ENCODE peak calls at places on chromosomes 1 and 21, in six cellular contexts. X, J, Y, D, I and Q are unnamed samples.

GRCh38 chr21:42392731-42393442 is 3.0 kb downstream of the TMPRSS3 start:
- DNase-seq in J (no peak), D (no peak), I (peak), Y (no peak), X (no peak), Q (no peak)

GRCh38 chr1:7280257-7280656 is 490.8 kb upstream of the VAMP3 start:
- DNase-seq in Y (no peak), X (no peak), J (no peak), D (no peak), I (no peak), Q (no peak)

GRCh38 chr1:183310753-183311465 is 107.3 kb downstream of the NMNAT2 start:
- DNase-seq in Y (no peak), X (no peak), J (no peak), I (peak), D (no peak), Q (peak)

GRCh38 chr1:21257431-21258135 is 32.7 kb downstream of the ECE1 start:
- DNase-seq in X (no peak), I (no peak), D (no peak), J (no peak), Y (no peak), Q (no peak)

GRCh38 chr1:54355931-54356679 is 50.1 kb downstream of the SSBP3 start:
- DNase-seq in J (no peak), X (no peak), Y (no peak), D (no peak), I (no peak), Q (no peak)

GRCh38 chr1:220527279-220528048 is 472 bp upstream of the MARK1 start:
- DNase-seq in D (no peak), Y (no peak), I (peak), J (peak), X (peak), Q (peak)

GRCh38 chr1:110927484-110928075 is 36.1 kb downstream of the LRIF1 start:
- DNase-seq in X (no peak), I (peak), J (peak), D (no peak), Y (peak), Q (no peak)

GRCh38 chr1:221263831-221264767 is 384.9 kb downstream of the HLX start:
- DNase-seq in J (peak), X (peak), I (peak), D (peak), Y (peak), Q (peak)

GRCh38 chr1:58722414-58722813 is 22.6 kb upstream of the MYSM1 start:
- DNase-seq in X (no peak), D (no peak), Y (peak), J (no peak), I (no peak), Q (no peak)

GRCh38 chr1:58724483-58724882 is 24.6 kb upstream of the MYSM1 start:
- DNase-seq in Y (no peak), J (no peak), I (no peak), D (no peak), X (no peak), Q (no peak)

GRCh38 chr1:58727363-58727762 is 27.5 kb upstream of the MYSM1 start:
- DNase-seq in X (no peak), D (no peak), I (peak), Y (peak), J (no peak), Q (peak)

GRCh38 chr1:58722967-58723366 is 23.1 kb upstream of the MYSM1 start:
- DNase-seq in I (no peak), X (no peak), Y (no peak), J (no peak), D (no peak), Q (peak)

DNA sequence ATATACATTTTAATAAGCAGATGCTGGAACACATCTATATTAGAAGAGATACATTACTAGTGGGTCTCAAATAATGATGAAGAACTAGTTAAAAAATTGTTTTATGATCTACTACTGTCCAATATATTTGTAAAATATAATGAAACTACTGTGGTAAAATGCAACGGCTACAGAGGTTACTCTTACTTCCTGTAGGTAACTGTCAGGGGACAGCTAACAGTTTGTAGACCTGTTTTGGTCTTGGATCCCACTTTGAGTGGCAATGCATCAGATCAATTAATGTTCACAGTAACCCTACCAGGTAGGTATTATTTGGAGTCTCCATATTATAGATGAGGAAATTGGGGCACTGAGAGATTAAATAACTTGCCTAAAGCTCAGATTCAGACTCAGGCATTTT is 26.7 kb upstream of the MYSM1 start:
- DNase-seq in D (no peak), Y (no peak), X (no peak), J (no peak), I (no peak), Q (no peak)
- H3K14ac ChIP-seq in D (no peak), Y (peak), X (no peak), J (no peak), I (no peak), Q (no peak)

DNA sequence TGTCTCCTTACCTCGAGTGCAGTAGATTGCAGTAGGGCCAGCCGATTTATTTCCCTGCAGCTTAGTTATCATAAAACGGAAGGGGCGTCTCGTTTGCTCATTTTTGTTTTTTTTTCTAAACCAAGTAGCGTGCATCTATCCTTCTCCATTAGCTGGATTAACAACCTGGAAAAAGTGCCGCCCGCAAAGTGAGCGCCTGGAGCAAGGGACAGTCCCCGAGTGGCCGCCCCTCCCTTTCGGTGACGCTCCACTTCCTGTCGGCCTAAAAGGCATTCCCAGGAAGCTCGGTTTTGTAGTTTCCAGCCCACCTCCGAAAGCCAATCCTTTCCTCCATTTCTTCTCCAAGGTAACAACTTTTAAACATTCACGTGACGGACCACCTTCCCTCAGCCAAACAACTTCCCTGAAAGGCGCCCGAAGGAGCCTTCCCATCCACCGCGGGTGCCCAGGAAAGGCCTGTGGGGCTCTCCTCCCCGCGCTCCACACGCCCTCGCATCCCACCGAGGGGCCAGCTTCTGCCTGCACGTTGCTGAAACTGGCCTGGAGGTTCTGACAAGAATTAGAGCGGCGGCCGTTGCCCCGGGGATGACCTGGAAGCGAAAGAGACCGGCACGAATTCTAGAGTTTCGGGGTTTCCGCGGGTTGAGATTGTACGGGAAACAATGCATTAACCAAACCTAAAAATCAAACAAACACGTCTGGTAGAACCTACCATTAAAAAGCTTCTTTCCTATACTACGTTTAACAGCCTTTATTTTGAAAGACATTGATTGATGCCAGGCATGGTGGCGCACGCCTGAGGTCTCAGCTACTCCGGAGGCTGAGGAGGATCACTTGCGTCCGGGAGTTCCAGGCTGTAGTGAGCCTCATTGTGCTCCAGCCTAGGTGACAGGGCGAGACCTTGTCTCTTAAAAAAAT is at the start of gene EXTL2:
- DNase-seq in D (peak), I (peak), Y (peak), J (peak), X (peak), Q (peak)
- H2BK5ac ChIP-seq in D (peak), I (peak), Y (peak), J (no peak), X (no peak), Q (peak)

DNA sequence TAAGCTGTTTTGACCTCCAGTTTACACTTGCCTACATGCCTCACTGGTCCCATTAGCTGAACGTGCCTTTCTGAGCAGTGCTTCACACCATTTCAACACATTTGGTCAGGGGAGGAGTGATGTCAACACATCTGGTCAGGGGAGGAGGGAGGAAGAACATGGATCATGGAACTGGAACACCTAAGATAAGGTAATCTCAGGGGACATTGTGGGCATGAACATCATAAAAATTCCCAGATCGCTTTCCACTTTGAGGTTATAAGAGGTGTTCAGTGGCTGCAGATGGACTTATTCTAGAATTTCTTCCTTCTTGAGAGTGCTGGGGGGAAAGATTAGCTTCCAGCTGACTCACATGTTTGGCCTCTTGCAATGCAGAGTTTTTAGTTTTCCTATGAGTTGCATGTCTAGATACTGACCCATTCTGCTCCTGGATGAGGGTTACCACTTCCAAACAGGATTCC is 2.0 kb downstream of the QSOX1 start:
- DNase-seq in X (no peak), I (peak), Y (peak), D (no peak), J (no peak), Q (peak)
- H3K14ac ChIP-seq in X (no peak), I (no peak), Y (peak), D (no peak), J (no peak), Q (no peak)

DNA sequence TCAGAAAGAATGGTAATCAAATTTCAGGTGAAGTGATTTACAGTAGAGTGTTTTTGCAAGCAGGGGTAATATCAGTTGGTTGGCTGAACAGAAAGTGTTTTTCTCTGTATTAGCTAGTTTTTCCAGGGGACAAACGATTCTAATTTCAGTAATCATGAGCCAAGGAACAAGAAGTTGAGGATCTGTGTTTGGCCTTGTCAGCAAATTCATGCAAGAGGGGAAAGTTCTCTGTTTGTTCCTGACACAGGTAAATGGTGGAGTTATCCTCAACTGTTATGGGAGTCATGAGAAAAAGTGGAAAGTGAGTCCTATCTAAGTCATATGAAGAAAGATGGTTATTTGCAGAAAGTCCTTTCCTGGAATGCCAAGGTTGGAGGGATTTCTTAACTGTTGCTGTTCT is 24.6 kb upstream of the SLC35A3 start:
- DNase-seq in Y (no peak), J (no peak), I (no peak), X (no peak), D (no peak), Q (no peak)
- H2BK5ac ChIP-seq in Y (no peak), J (no peak), I (no peak), X (no peak), D (no peak), Q (no peak)

DNA sequence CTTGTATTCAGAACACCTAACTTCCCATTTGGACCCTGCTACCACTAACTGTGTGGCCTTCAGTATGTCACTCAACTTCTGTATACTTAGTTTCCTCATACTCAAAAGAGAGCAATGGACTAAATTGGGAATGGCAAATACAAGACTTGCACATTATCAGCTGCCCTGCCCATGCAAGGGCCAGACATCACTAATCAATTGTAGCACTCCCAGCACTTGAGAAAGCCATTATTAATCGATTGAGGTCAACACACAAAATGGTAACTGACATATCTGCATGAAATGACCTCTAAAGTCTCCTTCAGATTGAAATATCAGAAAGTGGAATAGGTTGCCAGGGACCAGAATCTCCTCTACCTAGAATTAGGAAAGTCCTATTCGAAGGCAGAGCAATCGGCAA is 59.2 kb downstream of the MT1HL1 start:
- DNase-seq in J (no peak), Y (no peak), X (no peak), D (no peak), I (no peak), Q (no peak)
- H3K14ac ChIP-seq in J (no peak), Y (no peak), X (no peak), D (no peak), I (no peak), Q (no peak)

DNA sequence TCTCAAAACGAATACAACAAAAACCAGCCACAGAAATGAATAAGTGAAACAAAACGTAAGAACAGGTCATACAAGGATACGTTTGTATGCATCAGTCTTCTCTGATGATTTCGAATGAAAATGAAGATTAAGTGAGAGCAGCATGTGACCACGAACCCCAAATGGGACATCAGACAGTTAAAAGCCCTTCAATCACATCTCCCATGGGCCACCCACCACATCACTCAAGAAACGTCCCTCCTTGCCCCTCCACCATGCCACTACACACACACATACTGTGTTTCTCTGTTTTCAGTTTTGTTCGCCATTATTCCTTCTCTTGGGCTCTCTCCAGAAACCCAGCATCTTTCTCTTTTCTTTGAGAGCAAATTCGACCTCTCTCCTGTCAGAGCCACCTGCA is 355.6 kb upstream of the KAZN start:
- DNase-seq in D (no peak), X (no peak), Y (no peak), J (no peak), I (no peak), Q (no peak)
- H2BK5ac ChIP-seq in D (no peak), X (no peak), Y (no peak), J (no peak), I (no peak), Q (no peak)

GRCh38 chr1:59276317-59276914 is 20.5 kb upstream of the FGGY start:
- DNase-seq in I (no peak), D (no peak), X (no peak), J (no peak), Y (no peak), Q (no peak)

GRCh38 chr1:59266927-59267293 is 30.0 kb upstream of the FGGY start:
- DNase-seq in X (no peak), Y (no peak), D (no peak), I (no peak), J (no peak), Q (no peak)

GRCh38 chr1:59271861-59272260 is 25.0 kb upstream of the FGGY start:
- DNase-seq in D (no peak), X (no peak), I (no peak), Y (no peak), J (no peak), Q (no peak)

GRCh38 chr1:59272507-59272906 is 24.4 kb upstream of the FGGY start:
- DNase-seq in I (peak), J (no peak), Y (peak), X (no peak), D (no peak), Q (peak)
- H3K14ac ChIP-seq in I (no peak), J (no peak), Y (peak), X (no peak), D (no peak), Q (no peak)

GRCh38 chr21:40507978-40508377 is 339.0 kb downstream of the DSCAM start:
- DNase-seq in I (no peak), Y (peak), J (no peak), X (no peak), D (no peak), Q (no peak)
- H2BK5ac ChIP-seq in I (no peak), Y (no peak), J (no peak), X (no peak), D (no peak), Q (no peak)

GRCh38 chr1:86765674-86766073 is 61.3 kb downstream of the SH3GLB1 start:
- DNase-seq in X (no peak), J (no peak), I (no peak), Y (no peak), D (no peak), Q (no peak)
- H3K14ac ChIP-seq in X (no peak), J (no peak), I (no peak), Y (no peak), D (no peak), Q (no peak)